ENCODE peak calls at places on chromosomes 13 and 19, in ten cellular contexts. G is activated T-cell treated with anti-CD3 and anti-CD28 coated beads for 1 hour; K is substantia nigra; V is stimulated activated CD4-positive, alpha-beta T cell treated with anti-CD3 and anti-CD28 coated beads, Interleukin-2, amount 100 ng/mL, for 48 hours; C is mesothelial cell of epicardium; I is NCI-H510A; J is heart right ventricle; S is activated gamma-delta T cell treated with Interleukin-2 at 50 U/mL for 16 hours; T is T follicular helper cell; O is activated naive CD4-positive, alpha-beta T cell. F is an unnamed sample.

GRCh38 chr19:3712663-3713531 is 4.7 kb downstream of the TJP3 start:
- DNase-seq in G (no peak), K (no peak), V (no peak), C (no peak), I (no peak), J (no peak), S (no peak), T (no peak), O (no peak), F (no peak)

GRCh38 chr19:55540619-55541018 is 3.7 kb upstream of the SBK2 start:
- DNase-seq in G (no peak), K (no peak), V (no peak), C (no peak), I (no peak), J (no peak), S (no peak), T (no peak), O (no peak), F (no peak)

GRCh38 chr19:17797397-17798201 is 2.7 kb downstream of the B3GNT3 start:
- DNase-seq in G (no peak), K (no peak), V (peak; percentile 54), C (no peak), I (no peak), J (no peak), S (no peak), T (no peak), O (no peak), F (no peak)

GRCh38 chr13:86976521-86977324 is 694.4 kb upstream of the SLITRK5 start:
- DNase-seq in G (no peak), K (no peak), V (no peak), C (no peak), I (no peak), J (no peak), S (no peak), T (no peak), O (no peak), F (no peak)

GRCh38 chr13:23449386-23450162 is 16.1 kb upstream of the SACS start:
- DNase-seq in G (no peak), K (no peak), V (no peak), C (no peak), I (no peak), J (no peak), S (no peak), T (no peak), O (no peak), F (no peak)

GRCh38 chr19:13095934-13096890 is 6.4 kb downstream of the LYL1 start:
- DNase-seq in G (no peak), K (no peak), V (no peak), C (no peak), I (peak; percentile 45), J (peak; percentile 47), S (no peak), T (no peak), O (no peak), F (no peak)

GRCh38 chr13:26442541-26442940 is 114.9 kb upstream of the WASF3 start:
- DNase-seq in G (no peak), K (no peak), V (no peak), C (no peak), I (no peak), J (no peak), S (no peak), T (no peak), O (no peak), F (no peak)

GRCh38 chr13:113359556-113359955 is 4.4 kb downstream of the GRTP1 start:
- DNase-seq in G (no peak), K (no peak), V (no peak), C (no peak), I (no peak), J (no peak), S (no peak), T (no peak), O (no peak), F (no peak)

GRCh38 chr19:38658462-38659306 is 11.2 kb downstream of the ACTN4 start:
- DNase-seq in G (no peak), K (no peak), V (no peak), C (no peak), I (peak; percentile 61), J (no peak), S (no peak), T (no peak), O (no peak), F (no peak)

GRCh38 chr19:54209748-54210494 is 9.3 kb downstream of the RPS9 start:
- DNase-seq in G (no peak), K (peak; percentile 43), V (no peak), C (no peak), I (peak; percentile 77), J (peak; percentile 72), S (no peak), T (no peak), O (no peak), F (peak; percentile 94)

GRCh38 chr19:18558202-18558555 is 509 bp downstream of the KXD1 start:
- DNase-seq in G (no peak), K (no peak), V (no peak), C (no peak), I (no peak), J (no peak), S (no peak), T (no peak), O (no peak), F (no peak)

GRCh38 chr19:31220540-31220939 is 128.7 kb downstream of the TSHZ3 start:
- DNase-seq in G (no peak), K (no peak), V (no peak), C (no peak), I (no peak), J (no peak), S (no peak), T (no peak), O (no peak), F (no peak)

GRCh38 chr13:47067296-47067695 is 170.4 kb upstream of the HTR2A start:
- DNase-seq in G (no peak), K (no peak), V (no peak), C (no peak), I (no peak), J (no peak), S (no peak), T (no peak), O (no peak), F (no peak)